ENCODE peak calls at places on chromosome 6, in five cellular contexts. F is foreskin fibroblast, Z is SW 1271, D is astrocyte of the spinal cord, R is sciatic nerve. Q is an unnamed sample.

GRCh38 chr6:128414943-128415342 is 105.5 kb downstream of the PTPRK start:
- DNase-seq in F (no peak), Z (no peak), D (no peak), R (no peak), Q (no peak)

GRCh38 chr6:24876496-24877465 is 59.0 kb downstream of the RIPOR2 start:
- DNase-seq in F (no peak), Z (no peak), D (no peak), R (no peak), Q (no peak)

GRCh38 chr6:54981276-54981609 is 134.7 kb downstream of the FAM83B start:
- DNase-seq in F (peak), Z (no peak), D (no peak), R (no peak), Q (no peak)

GRCh38 chr6:137494967-137495595 is 887 bp upstream of the OLIG3 start:
- DNase-seq in F (peak), Z (no peak), D (peak), R (no peak), Q (no peak)

GRCh38 chr6:13953061-13953705 is 28.4 kb downstream of the RNF182 start:
- DNase-seq in F (peak), Z (no peak), D (peak), R (no peak), Q (no peak)

GRCh38 chr6:44053760-44054556 is 73.3 kb downstream of the MRPL14 start:
- DNase-seq in F (peak), Z (no peak), D (peak), R (no peak), Q (no peak)

GRCh38 chr6:13014551-13015378 is 298.2 kb downstream of the PHACTR1 start:
- DNase-seq in F (no peak), Z (no peak), D (no peak), R (no peak), Q (no peak)

GRCh38 chr6:9404351-9405146 is 969.2 kb upstream of the SLC35B3 start:
- DNase-seq in F (peak), Z (no peak), D (peak), R (no peak), Q (no peak)

GRCh38 chr6:98957440-98957839 is 9.7 kb upstream of the FBXL4 start:
- DNase-seq in F (peak), Z (no peak), D (peak), R (no peak), Q (no peak)

GRCh38 chr6:162856885-162857284 is 129.1 kb downstream of the PACRG start:
- DNase-seq in F (peak), Z (peak), D (peak), R (no peak), Q (peak)

GRCh38 chr6:158047120-158047518 is 65.5 kb downstream of the SYNJ2 start:
- DNase-seq in F (peak), Z (no peak), D (peak), R (no peak), Q (no peak)

GRCh38 chr6:25945175-25945574 is 14.7 kb upstream of the SLC17A2 start:
- DNase-seq in F (no peak), Z (no peak), D (no peak), R (no peak), Q (no peak)

GRCh38 chr6:168123165-168123911 is 44.3 kb upstream of the FRMD1 start:
- DNase-seq in F (no peak), Z (no peak), D (no peak), R (no peak), Q (no peak)

GRCh38 chr6:62283828-62284411 is 2.1 kb downstream of the KHDRBS2 start:
- DNase-seq in F (peak), Z (no peak), D (peak), R (no peak), Q (peak)

GRCh38 chr6:112409311-112409710 is 62.2 kb downstream of the RFPL4B start:
- DNase-seq in F (peak), Z (no peak), D (no peak), R (no peak), Q (no peak)

GRCh38 chr6:17588011-17588410 is 12.1 kb upstream of the FAM8A1 start:
- DNase-seq in F (no peak), Z (no peak), D (no peak), R (no peak), Q (no peak)

GRCh38 chr6:53461041-53461656 is 83.8 kb downstream of the GCLC start:
- DNase-seq in F (no peak), Z (no peak), D (no peak), R (no peak), Q (no peak)

GRCh38 chr6:79077680-79078056 is 386 bp downstream of the PHIP start:
- DNase-seq in F (no peak), Z (no peak), D (no peak), R (no peak), Q (no peak)

GRCh38 chr6:158787395-158787794 is 31.8 kb downstream of the EZR start:
- DNase-seq in F (no peak), Z (no peak), D (no peak), R (no peak), Q (no peak)

GRCh38 chr6:92468066-92468465 is 951.3 kb downstream of the EPHA7 start:
- DNase-seq in F (no peak), Z (no peak), D (no peak), R (no peak), Q (no peak)

GRCh38 chr6:36958775-36959554 is 4.4 kb downstream of the PI16 start:
- DNase-seq in F (no peak), Z (no peak), D (no peak), R (peak), Q (no peak)

GRCh38 chr6:105087571-105088211 is 92.1 kb downstream of the POPDC3 start:
- DNase-seq in F (peak), Z (no peak), D (peak), R (no peak), Q (no peak)

GRCh38 chr6:2940851-2941250 is 30.5 kb downstream of the SERPINB6 start:
- DNase-seq in F (no peak), Z (no peak), D (no peak), R (no peak), Q (no peak)

GRCh38 chr6:107116328-107116892 is 1.1 kb upstream of the BEND3 start:
- DNase-seq in F (peak), Z (no peak), D (peak), R (no peak), Q (no peak)

GRCh38 chr6:108801331-108801730 is 46.9 kb upstream of the ARMC2 start:
- DNase-seq in F (no peak), Z (no peak), D (no peak), R (no peak), Q (no peak)